ENCODE peak calls at places on chromosomes 2 and 18, in seven cellular contexts. W, Q, B, P, T, L and K are unnamed samples. For H3K4me1, the result is how much of the 10 kb centered on the place peaks cover.

GRCh38 chr2:95308426-95308990 is 11.4 kb downstream of the KCNIP3 start:
- DNase-seq in W (no peak), Q (no peak), B (no peak), P (no peak), T (no peak), L (no peak), K (no peak)

GRCh38 chr2:218192902-218193425 is 24.0 kb upstream of the ARPC2 start:
- DNase-seq in W (no peak), Q (no peak), B (no peak), P (no peak), T (no peak), L (no peak), K (no peak)

GRCh38 chr18:5673576-5673975 is 129.8 kb upstream of the EPB41L3 start:
- DNase-seq in W (no peak), Q (no peak), B (no peak), P (no peak), T (no peak), L (no peak), K (no peak)

GRCh38 chr2:173400760-173401159 is 46.1 kb downstream of the CDCA7 start:
- DNase-seq in W (no peak), Q (no peak), B (peak), P (peak), T (no peak), L (no peak), K (no peak)

GRCh38 chr2:129957891-129958290 is 21.6 kb upstream of the RAB6C start:
- DNase-seq in W (no peak), Q (no peak), B (no peak), P (peak), T (peak), L (no peak), K (no peak)

GRCh38 chr2:67846341-67847070 is 216.3 kb downstream of the C1D start:
- DNase-seq in W (peak), Q (peak), B (peak), P (peak), T (peak), L (peak), K (peak)

GRCh38 chr2:449246-450067 is 161.6 kb upstream of the ALKAL2 start:
- DNase-seq in W (no peak), Q (no peak), B (no peak), P (peak), T (no peak), L (peak), K (no peak)

GRCh38 chr2:178223806-178224205 is 29.5 kb downstream of the OSBPL6 start:
- DNase-seq in W (no peak), Q (no peak), B (no peak), P (no peak), T (no peak), L (no peak), K (no peak)

GRCh38 chr2:171574149-171574795 is 52.0 kb downstream of the CYBRD1 start:
- DNase-seq in W (peak), Q (peak), B (peak), P (peak), T (peak), L (peak), K (peak)

GRCh38 chr2:52238782-52239181 is 1206.8 kb upstream of the NRXN1 start:
- DNase-seq in W (no peak), Q (no peak), B (no peak), P (peak), T (no peak), L (peak), K (no peak)

GRCh38 chr2:26666671-26667070 is 25.5 kb upstream of the CIB4 start:
- DNase-seq in W (no peak), Q (peak), B (no peak), P (no peak), T (no peak), L (no peak), K (no peak)

GRCh38 chr18:56000041-56000440 is 412.0 kb upstream of the TCF4 start:
- DNase-seq in W (no peak), Q (no peak), B (no peak), P (no peak), T (no peak), L (no peak), K (no peak)

GRCh38 chr2:127606594-127607398 is 39.2 kb upstream of the GPR17 start:
- DNase-seq in W (no peak), Q (no peak), B (no peak), P (no peak), T (no peak), L (peak), K (no peak)

GRCh38 chr2:162327134-162327769 is 8.8 kb upstream of the IFIH1 start:
- DNase-seq in W (peak), Q (no peak), B (no peak), P (peak), T (no peak), L (peak), K (no peak)

GRCh38 chr2:215982465-215982875 is 30.9 kb downstream of the MREG start:
- DNase-seq in W (no peak), Q (peak), B (no peak), P (no peak), T (no peak), L (no peak), K (no peak)

GRCh38 chr18:551404-552061 is 28.6 kb upstream of the CETN1 start:
- DNase-seq in W (no peak), Q (no peak), B (no peak), P (no peak), T (no peak), L (no peak), K (no peak)

GRCh38 chr18:10100236-10100635 is 186.4 kb downstream of the VAPA start:
- DNase-seq in W (no peak), Q (no peak), B (no peak), P (no peak), T (no peak), L (no peak), K (no peak)

GRCh38 chr2:181419124-181419855 is 37.9 kb upstream of the ITGA4 start:
- DNase-seq in W (no peak), Q (no peak), B (no peak), P (no peak), T (no peak), L (no peak), K (no peak)
- H2BK5ac ChIP-seq in W (no peak), Q (no peak), B (no peak), P (no peak), T (no peak), L (no peak), K (no peak)

GRCh38 chr2:158718851-158719250 is 76.3 kb upstream of the DAPL1 start:
- DNase-seq in W (no peak), Q (no peak), B (no peak), P (no peak), T (no peak), L (no peak), K (no peak)
- H3K4me1 ChIP-seq in W (under half), Q (under half), B (under half), P (under half), T (under half), L (under half), K (under half)

DNA sequence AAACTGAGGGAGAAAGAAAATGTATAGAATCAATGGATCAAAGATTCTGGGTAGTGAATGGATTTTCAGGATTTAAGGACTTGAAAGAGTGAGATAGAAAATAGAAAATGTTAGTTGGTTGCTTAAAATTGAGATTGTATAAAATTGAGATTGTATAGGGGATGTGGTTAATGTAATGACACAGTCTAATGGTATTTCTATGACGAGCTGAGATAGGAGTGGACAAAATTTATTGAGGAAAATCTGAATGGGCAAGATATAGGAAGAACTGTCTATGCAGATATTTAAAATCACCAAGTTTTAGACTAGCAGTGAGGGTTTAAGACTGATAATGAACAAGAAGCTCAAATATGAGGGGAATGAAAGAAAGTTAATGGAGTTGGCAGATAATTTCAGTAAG is 406.6 kb downstream of the NYAP2 start:
- DNase-seq in W (no peak), Q (peak), B (peak), P (no peak), T (no peak), L (no peak), K (no peak)
- H2BK5ac ChIP-seq in W (no peak), Q (no peak), B (no peak), P (no peak), T (no peak), L (no peak), K (no peak)

GRCh38 chr2:10882568-10882967 is 29.2 kb upstream of the KCNF1 start:
- DNase-seq in W (no peak), Q (no peak), B (no peak), P (no peak), T (no peak), L (no peak), K (no peak)

GRCh38 chr2:10883066-10883465 is 28.7 kb upstream of the KCNF1 start:
- DNase-seq in W (no peak), Q (no peak), B (no peak), P (no peak), T (no peak), L (no peak), K (no peak)

GRCh38 chr2:10879159-10879558 is 32.6 kb upstream of the KCNF1 start:
- DNase-seq in W (no peak), Q (no peak), B (no peak), P (no peak), T (no peak), L (no peak), K (no peak)

GRCh38 chr2:10879624-10880585 is 31.8 kb upstream of the KCNF1 start:
- DNase-seq in W (no peak), Q (no peak), B (no peak), P (peak), T (no peak), L (no peak), K (no peak)

GRCh38 chr2:10880586-10881321 is 31.0 kb upstream of the KCNF1 start:
- DNase-seq in W (no peak), Q (no peak), B (no peak), P (no peak), T (no peak), L (no peak), K (no peak)
- H3K4me1 ChIP-seq in W (under half), Q (under half), B (under half), P (under half), T (under half), L (under half), K (under half)

GRCh38 chr2:188332619-188333018 is 40.9 kb downstream of the GULP1 start:
- DNase-seq in W (no peak), Q (peak), B (no peak), P (no peak), T (no peak), L (no peak), K (no peak)
- H2BK5ac ChIP-seq in W (no peak), Q (no peak), B (no peak), P (no peak), T (no peak), L (no peak), K (peak)